ENCODE peak calls at places on chromosomes 11 and 22, in six cellular contexts. K, Z, H, P, L and E are unnamed samples.

GRCh38 chr22:44311855-44312170 is 938 bp downstream of the SHISAL1 start:
- DNase-seq in L (no peak), Z (no peak), P (no peak), K (no peak), H (peak), E (peak)

GRCh38 chr22:46338636-46339035 is 3.1 kb downstream of the TRMU start:
- DNase-seq in K (no peak), Z (no peak), P (no peak), H (no peak), L (no peak), E (no peak)

GRCh38 chr11:63670738-63671321 is 346 bp downstream of the ATL3 start:
- DNase-seq in H (no peak), L (peak), P (peak), K (no peak), Z (peak), E (peak)

GRCh38 chr22:49523374-49524008 is 304.2 kb downstream of the BRD1 start:
- DNase-seq in K (no peak), Z (no peak), H (no peak), L (no peak), P (no peak), E (no peak)

GRCh38 chr11:24755260-24755839 is 258.5 kb downstream of the LUZP2 start:
- DNase-seq in H (no peak), P (no peak), K (no peak), L (no peak), Z (no peak), E (no peak)

GRCh38 chr11:78251083-78251699 is 62.5 kb downstream of the USP35 start:
- DNase-seq in H (peak), K (no peak), L (no peak), Z (no peak), P (no peak), E (no peak)

GRCh38 chr11:82810738-82811137 is 77.1 kb upstream of the FAM181B start:
- DNase-seq in K (no peak), L (no peak), Z (no peak), P (no peak), H (no peak), E (no peak)

GRCh38 chr22:29269230-29269604 is 1.1 kb downstream of the EWSR1 start:
- DNase-seq in H (no peak), L (no peak), Z (no peak), K (no peak), P (no peak), E (no peak)

GRCh38 chr22:40418366-40419201 is 48.2 kb downstream of the SGSM3 start:
- DNase-seq in Z (no peak), H (peak), K (no peak), L (no peak), P (no peak), E (no peak)

GRCh38 chr11:120547871-120548681 is 36.5 kb downstream of the GRIK4 start:
- DNase-seq in P (no peak), Z (peak), L (peak), K (peak), H (peak), E (peak)

GRCh38 chr22:41320416-41321240 is 19.3 kb downstream of the ZC3H7B start:
- DNase-seq in P (no peak), L (no peak), K (no peak), Z (no peak), H (no peak), E (no peak)

GRCh38 chr11:69953356-69953755 is 124.8 kb upstream of the ANO1 start:
- DNase-seq in K (no peak), L (no peak), P (no peak), H (no peak), Z (no peak), E (no peak)

GRCh38 chr11:41786087-41786486 is 326.6 kb upstream of the LRRC4C start:
- DNase-seq in L (no peak), P (no peak), Z (no peak), K (no peak), H (no peak), E (no peak)

GRCh38 chr11:75946531-75947530 is 131.8 kb downstream of the UVRAG start:
- DNase-seq in Z (peak), P (no peak), K (peak), L (no peak), H (peak), E (peak)

GRCh38 chr11:105780781-105781525 is 171.1 kb downstream of the GRIA4 start:
- DNase-seq in K (no peak), L (no peak), H (no peak), P (no peak), Z (no peak), E (no peak)

GRCh38 chr11:118435233-118435892 is 929 bp upstream of the KMT2A start:
- DNase-seq in K (peak), Z (peak), H (peak), L (peak), P (peak), E (peak)

GRCh38 chr22:44458044-44459020 is 39.7 kb downstream of the RTL6 start:
- DNase-seq in L (no peak), K (no peak), Z (no peak), P (no peak), H (no peak), E (no peak)

GRCh38 chr11:61580292-61580888 is 486 bp downstream of the SYT7 start:
- DNase-seq in K (no peak), L (no peak), P (no peak), H (no peak), Z (peak), E (no peak)